ENCODE peak calls at places on chromosomes 13 and 19, in six cellular contexts. U is fibroblast of the aortic adventitia; V is CD8-positive, alpha-beta T cell; W is activated CD4-positive, alpha-beta T cell treated with anti-CD3 and anti-CD28 coated beads, Interleukin-2, amount 10 ng/mL, durations not matched to agents 7 days and 5 days; O is B cell; N is foreskin fibroblast. T is an unnamed sample.

GRCh38 chr13:50376895-50377575 is 361.8 kb downstream of the KCNRG start:
- DNase-seq in N (no peak), O (no peak), V (no peak), W (no peak), U (no peak), T (no peak)

GRCh38 chr19:6696239-6696820 is 24.1 kb downstream of the C3 start:
- DNase-seq in W (no peak), V (no peak), U (no peak), N (no peak), O (no peak), T (no peak)

GRCh38 chr13:106349080-106349841 is 186.2 kb downstream of the EFNB2 start:
- DNase-seq in N (peak), W (no peak), O (no peak), U (no peak), V (no peak), T (no peak)

GRCh38 chr19:2273356-2274184 is 8.4 kb downstream of the PEAK3 start:
- DNase-seq in W (peak), V (peak), O (peak), U (peak), N (peak), T (peak)

GRCh38 chr19:51726049-51726448 is 2.3 kb upstream of the HAS1 start:
- DNase-seq in V (no peak), U (peak), N (peak), O (no peak), W (no peak), T (no peak)

GRCh38 chr19:45361608-45362007 is 8.8 kb downstream of the ERCC2 start:
- DNase-seq in W (no peak), V (no peak), N (no peak), U (no peak), O (no peak), T (no peak)

GRCh38 chr19:34350161-34350561 is 14.8 kb upstream of the GPI start:
- DNase-seq in O (no peak), W (peak), V (peak), U (no peak), N (peak), T (no peak)

GRCh38 chr13:30121666-30122065 is 185.7 kb downstream of the KATNAL1 start:
- DNase-seq in W (no peak), V (no peak), U (no peak), O (no peak), N (no peak), T (no peak)

GRCh38 chr19:13029893-13030292 is 34.6 kb downstream of the NFIX start:
- DNase-seq in N (peak), W (peak), V (no peak), U (peak), O (no peak), T (no peak)

GRCh38 chr19:49442354-49442753 is 1.0 kb upstream of the SLC17A7 start:
- DNase-seq in U (no peak), N (no peak), W (peak), V (no peak), O (no peak), T (no peak)

GRCh38 chr13:75135325-75135825 is 346.6 kb downstream of the TBC1D4 start:
- DNase-seq in U (peak), N (peak), V (no peak), W (no peak), O (no peak), T (no peak)

GRCh38 chr19:8395621-8396082 is 5.5 kb downstream of the RAB11B start:
- DNase-seq in N (no peak), W (no peak), V (no peak), O (no peak), U (no peak), T (no peak)

GRCh38 chr13:107803822-107804495 is 411.4 kb downstream of the LIG4 start:
- DNase-seq in W (no peak), V (no peak), N (no peak), U (no peak), O (no peak), T (no peak)

GRCh38 chr13:49664606-49665005 is 26.7 kb downstream of the EBPL start:
- DNase-seq in O (no peak), N (no peak), U (no peak), W (no peak), V (no peak), T (no peak)

GRCh38 chr19:799076-799881 is 2.0 kb downstream of the PTBP1 start:
- DNase-seq in V (no peak), U (peak), W (peak), O (peak), N (peak), T (no peak)

GRCh38 chr13:93388701-93389100 is 162.1 kb downstream of the GPC6 start:
- DNase-seq in O (no peak), V (no peak), U (peak), N (peak), W (no peak), T (no peak)

GRCh38 chr13:37457594-37457993 is 141.0 kb downstream of the POSTN start:
- DNase-seq in W (no peak), N (peak), U (peak), V (no peak), O (no peak), T (no peak)

GRCh38 chr13:102983496-102983895 is 82.7 kb downstream of the SLC10A2 start:
- DNase-seq in O (no peak), U (no peak), N (peak), W (no peak), V (no peak), T (no peak)

GRCh38 chr19:29962777-29963176 is 20.7 kb downstream of the URI1 start:
- DNase-seq in N (no peak), U (no peak), V (no peak), O (no peak), W (no peak), T (no peak)

GRCh38 chr19:33040994-33041827 is 23.5 kb downstream of the RHPN2 start:
- DNase-seq in N (peak), O (no peak), W (no peak), U (peak), V (no peak), T (no peak)

GRCh38 chr13:113184568-113185440 is 23.7 kb downstream of the PCID2 start:
- DNase-seq in W (peak), V (no peak), O (no peak), N (no peak), U (no peak), T (no peak)

GRCh38 chr19:7905859-7906258 is 2.2 kb downstream of the MAP2K7 start:
- DNase-seq in N (no peak), V (no peak), U (no peak), O (no peak), W (no peak), T (no peak)

GRCh38 chr19:50315773-50316448 is 13.3 kb downstream of the KCNC3 start:
- DNase-seq in N (no peak), V (no peak), W (no peak), O (no peak), U (no peak), T (no peak)

GRCh38 chr19:10126213-10126639 is 6.5 kb upstream of the EIF3G start:
- DNase-seq in W (no peak), O (no peak), N (no peak), U (no peak), V (no peak), T (no peak)

GRCh38 chr13:102830646-102831045 is 15.2 kb upstream of the ERCC5 start:
- DNase-seq in W (no peak), U (peak), O (no peak), N (peak), V (no peak), T (no peak)

GRCh38 chr19:5304486-5304885 is 36.1 kb downstream of the PTPRS start:
- DNase-seq in N (no peak), W (no peak), O (no peak), U (no peak), V (no peak), T (no peak)

GRCh38 chr19:51124729-51125128 is at the start of gene SIGLEC9:
- DNase-seq in U (no peak), W (no peak), N (no peak), O (no peak), V (no peak), T (no peak)

GRCh38 chr19:38812841-38813320 is at the start of gene LGALS4:
- DNase-seq in N (no peak), V (no peak), W (no peak), O (no peak), U (no peak), T (no peak)

GRCh38 chr19:8449830-8450229 is 5.1 kb downstream of the HNRNPM start:
- DNase-seq in V (no peak), W (no peak), U (no peak), O (no peak), N (no peak), T (no peak)

GRCh38 chr13:91745962-91746361 is 347.5 kb downstream of the GPC5 start:
- DNase-seq in O (no peak), N (no peak), U (no peak), W (no peak), V (no peak), T (no peak)

GRCh38 chr13:20125129-20125782 is 35.6 kb downstream of the GJA3 start:
- DNase-seq in W (no peak), O (no peak), V (no peak), N (peak), U (peak), T (no peak)

GRCh38 chr13:49935171-49936084 is 712 bp downstream of the SPRYD7 start:
- DNase-seq in O (no peak), N (peak), W (peak), U (peak), V (peak), T (no peak)

GRCh38 chr19:33438016-33438671 is 64.6 kb downstream of the CEBPG start:
- DNase-seq in W (no peak), U (peak), V (no peak), O (no peak), N (peak), T (no peak)

GRCh38 chr13:111080642-111081041 is 34.5 kb upstream of the ARHGEF7 start:
- DNase-seq in O (no peak), N (no peak), U (no peak), V (no peak), W (no peak), T (no peak)

GRCh38 chr19:16402076-16402475 is 69.7 kb downstream of the EPS15L1 start:
- DNase-seq in O (no peak), W (no peak), U (no peak), N (no peak), V (no peak), T (no peak)

T was measured in NCI-H1048.